ENCODE peak calls at places on chromosomes 6 and 20, in ten cellular contexts. T, M, O, C, E, Q, I, D, R and Z are unnamed samples.

GRCh38 chr6:31826793-31827285 is 699 bp upstream of the HSPA1B start:
- DNase-seq in I (no peak), T (peak), E (peak), Q (no peak), M (peak), R (peak), D (peak), C (peak), O (no peak), Z (peak)

GRCh38 chr6:3804981-3805380 is 44.2 kb upstream of the FAM50B start:
- DNase-seq in C (no peak), D (no peak), E (no peak), R (no peak), Q (no peak), I (no peak), T (no peak), O (no peak), M (no peak), Z (no peak)

GRCh38 chr6:1614448-1614766 is 4.7 kb downstream of the FOXC1 start:
- DNase-seq in I (no peak), O (no peak), R (no peak), D (no peak), C (no peak), E (no peak), Q (no peak), M (no peak), T (no peak), Z (no peak)

GRCh38 chr6:43635387-43636311 is at the start of gene MAD2L1BP:
- DNase-seq in T (peak), O (peak), I (peak), M (peak), D (peak), Q (peak), C (peak), R (peak), E (peak), Z (peak)

GRCh38 chr20:33132858-33133615 is 34.9 kb upstream of the BPIFA2 start:
- DNase-seq in O (no peak), E (no peak), C (no peak), I (no peak), M (no peak), R (no peak), Q (no peak), D (peak), T (no peak), Z (no peak)

GRCh38 chr20:46618316-46619110 is 32.7 kb downstream of the SLC13A3 start:
- DNase-seq in Q (no peak), I (no peak), E (no peak), D (no peak), R (no peak), M (no peak), O (no peak), C (no peak), T (no peak), Z (no peak)

GRCh38 chr6:72622094-72622540 is 253 bp downstream of the KCNQ5 start:
- DNase-seq in E (peak), O (peak), T (no peak), D (peak), M (peak), R (peak), C (peak), Q (no peak), I (peak), Z (peak)

GRCh38 chr20:36744764-36745191 is 1.1 kb downstream of the NDRG3 start:
- DNase-seq in C (peak), I (peak), Q (no peak), O (no peak), T (no peak), D (peak), R (peak), E (no peak), M (no peak), Z (no peak)

GRCh38 chr6:102114402-102114801 is 720.9 kb downstream of the GRIK2 start:
- DNase-seq in M (no peak), R (peak), O (no peak), E (no peak), I (no peak), C (no peak), D (no peak), T (no peak), Q (no peak), Z (no peak)

GRCh38 chr6:112018619-112019416 is 35.1 kb upstream of the CCN6 start:
- DNase-seq in E (no peak), C (peak), T (no peak), O (no peak), M (no peak), D (peak), Q (peak), R (no peak), I (no peak), Z (no peak)

GRCh38 chr20:3902446-3902845 is 13.3 kb downstream of the PANK2 start:
- DNase-seq in E (no peak), C (no peak), I (no peak), O (no peak), M (no peak), T (no peak), Q (no peak), D (no peak), R (no peak), Z (no peak)

GRCh38 chr6:19757036-19757435 is 80.1 kb upstream of the ID4 start:
- DNase-seq in M (no peak), C (peak), I (peak), E (no peak), T (no peak), Q (no peak), R (no peak), D (peak), O (no peak), Z (no peak)

GRCh38 chr6:141403103-141403502 is 729.6 kb upstream of the GJE1 start:
- DNase-seq in Q (no peak), C (no peak), D (peak), M (no peak), O (no peak), R (no peak), E (no peak), I (no peak), T (no peak), Z (no peak)

GRCh38 chr20:3046677-3047462 is 1.0 kb downstream of the MRPS26 start:
- DNase-seq in Q (no peak), E (peak), M (peak), T (no peak), I (peak), C (no peak), R (peak), O (no peak), D (peak), Z (peak)

GRCh38 chr20:46304852-46305251 is 3.4 kb downstream of the CDH22 start:
- DNase-seq in R (no peak), C (no peak), E (no peak), O (no peak), M (no peak), I (no peak), T (no peak), D (no peak), Q (no peak), Z (no peak)

GRCh38 chr6:107641500-107641931 is 151.6 kb downstream of the SOBP start:
- DNase-seq in D (no peak), Q (no peak), I (no peak), E (peak), C (no peak), T (no peak), M (peak), O (no peak), R (no peak), Z (no peak)

GRCh38 chr20:50376179-50376887 is 133.8 kb upstream of the PTPN1 start:
- DNase-seq in C (no peak), T (no peak), D (no peak), R (no peak), E (no peak), Q (no peak), M (no peak), I (no peak), O (no peak), Z (no peak)

GRCh38 chr20:63697868-63698545 is 1.6 kb downstream of the TNFRSF6B start:
- DNase-seq in I (no peak), T (no peak), Q (no peak), M (no peak), D (no peak), C (no peak), E (peak), O (no peak), R (peak), Z (no peak)

GRCh38 chr6:142518126-142518525 is 216.3 kb downstream of the ADGRG6 start:
- DNase-seq in I (no peak), M (no peak), C (no peak), O (no peak), T (no peak), D (peak), Q (no peak), E (no peak), R (no peak), Z (no peak)

GRCh38 chr6:89368107-89368506 is 15.6 kb upstream of the UBE2J1 start:
- DNase-seq in I (peak), R (no peak), T (no peak), M (peak), Q (peak), O (no peak), D (peak), E (peak), C (peak), Z (no peak)

GRCh38 chr6:62285612-62286469 is at the start of gene KHDRBS2:
- DNase-seq in M (peak), T (peak), Q (no peak), C (no peak), O (peak), I (no peak), E (peak), R (peak), D (peak), Z (peak)

GRCh38 chr20:60000271-60001026 is 42.2 kb downstream of the CDH26 start:
- DNase-seq in C (no peak), I (no peak), Q (no peak), E (no peak), T (no peak), R (no peak), D (no peak), M (no peak), O (no peak), Z (no peak)

GRCh38 chr6:84346372-84346771 is 118.9 kb upstream of the CEP162 start:
- DNase-seq in Q (peak), C (no peak), D (peak), I (no peak), O (no peak), R (no peak), M (no peak), T (no peak), E (no peak), Z (no peak)
- TF ChIP-seq CTCF in Q (no peak), C (peak), D (peak), I (no peak), O (no peak), R (no peak), M (no peak), T (no peak), E (no peak), Z (no peak)

GRCh38 chr6:39157511-39157910 is 42.5 kb upstream of the SAYSD1 start:
- DNase-seq in C (no peak), I (no peak), T (no peak), M (no peak), O (no peak), R (no peak), E (no peak), Q (no peak), D (no peak), Z (no peak)
- TF ChIP-seq CTCF in C (no peak), I (no peak), T (no peak), M (no peak), O (no peak), R (no peak), E (no peak), Q (no peak), D (no peak), Z (no peak)

GRCh38 chr20:44584103-44584690 is 1.8 kb downstream of the PKIG start:
- DNase-seq in Q (no peak), D (no peak), C (no peak), T (no peak), M (no peak), O (no peak), R (no peak), E (no peak), I (no peak), Z (no peak)
- TF ChIP-seq CTCF in Q (no peak), D (peak), C (peak), T (no peak), M (no peak), O (no peak), R (no peak), E (no peak), I (no peak), Z (no peak)

GRCh38 chr6:118813795-118814194 is 80.2 kb upstream of the ASF1A start:
- DNase-seq in Q (peak), R (no peak), C (peak), T (no peak), E (no peak), D (peak), M (no peak), O (no peak), I (peak), Z (no peak)

GRCh38 chr6:118812972-118813371 is 81.0 kb upstream of the ASF1A start:
- DNase-seq in Q (peak), D (no peak), I (peak), O (no peak), T (no peak), M (no peak), E (no peak), R (no peak), C (peak), Z (no peak)

GRCh38 chr6:118810420-118811027 is 83.4 kb upstream of the ASF1A start:
- DNase-seq in T (peak), D (no peak), E (peak), I (no peak), O (no peak), M (no peak), R (no peak), Q (no peak), C (no peak), Z (no peak)

GRCh38 chr6:118804091-118804490 is 89.9 kb upstream of the ASF1A start:
- DNase-seq in D (no peak), I (no peak), T (no peak), O (no peak), C (no peak), R (no peak), Q (no peak), E (no peak), M (no peak), Z (no peak)

GRCh38 chr6:118808794-118809668 is 84.9 kb upstream of the ASF1A start:
- DNase-seq in R (no peak), Q (no peak), C (no peak), I (no peak), E (peak), M (no peak), O (no peak), T (no peak), D (peak), Z (no peak)
- TF ChIP-seq CTCF in R (no peak), Q (no peak), C (no peak), I (no peak), E (peak), M (no peak), O (no peak), T (no peak), D (no peak), Z (no peak)

GRCh38 chr6:5025911-5026819 is 22.3 kb upstream of the RPP40 start:
- DNase-seq in D (peak), O (no peak), R (peak), T (peak), E (peak), C (peak), Q (peak), I (peak), M (no peak), Z (no peak)
- TF ChIP-seq CTCF in D (no peak), O (no peak), R (peak), T (no peak), E (peak), C (no peak), Q (no peak), I (peak), M (no peak), Z (no peak)

GRCh38 chr6:75855047-75855446 is 106.0 kb downstream of the MYO6 start:
- DNase-seq in T (no peak), Q (peak), O (no peak), I (peak), E (no peak), D (peak), R (no peak), M (no peak), C (peak), Z (no peak)
- TF ChIP-seq CTCF in T (peak), Q (peak), O (no peak), I (peak), E (peak), D (peak), R (peak), M (peak), C (peak), Z (no peak)

GRCh38 chr6:53878808-53879207 is 84.0 kb downstream of the LRRC1 start:
- DNase-seq in E (no peak), Q (no peak), C (no peak), O (no peak), M (no peak), R (no peak), I (no peak), T (no peak), D (no peak), Z (no peak)

GRCh38 chr6:53873922-53874321 is 79.1 kb downstream of the LRRC1 start:
- DNase-seq in E (no peak), R (no peak), O (no peak), D (no peak), M (no peak), C (peak), I (no peak), T (no peak), Q (no peak), Z (no peak)

GRCh38 chr6:53877151-53877550 is 82.3 kb downstream of the LRRC1 start:
- DNase-seq in Q (no peak), D (no peak), T (no peak), M (no peak), O (no peak), R (no peak), E (no peak), I (no peak), C (no peak), Z (no peak)

DNA sequence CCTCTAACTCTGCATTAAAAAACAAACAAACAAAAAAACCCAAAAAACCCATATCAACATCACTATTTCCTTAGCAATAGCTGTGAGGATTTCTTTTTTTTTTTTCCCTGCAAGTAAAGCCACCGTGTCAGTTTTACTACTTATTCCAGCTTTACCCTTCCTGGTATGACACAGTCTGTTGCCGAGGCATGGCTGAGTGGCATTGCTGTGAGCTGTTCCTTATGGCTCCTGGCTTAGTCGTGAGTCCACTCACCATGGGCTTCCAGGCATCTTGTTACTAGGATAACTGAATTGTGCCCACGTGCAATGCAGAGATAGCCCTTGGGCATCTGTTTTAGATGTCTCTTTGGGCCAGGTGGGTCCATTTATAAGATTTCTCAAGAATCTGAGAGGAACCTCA is 84.8 kb downstream of the LRRC1 start:
- DNase-seq in C (peak), I (no peak), T (no peak), D (no peak), Q (no peak), R (no peak), O (no peak), M (no peak), E (no peak), Z (no peak)
- TF ChIP-seq CTCF in C (no peak), I (no peak), T (no peak), D (no peak), Q (no peak), R (no peak), O (no peak), M (no peak), E (no peak), Z (no peak)

GRCh38 chr20:19071902-19072498 is 140.4 kb upstream of the SLC24A3 start:
- DNase-seq in T (no peak), M (no peak), D (no peak), Q (no peak), R (no peak), C (no peak), E (no peak), O (no peak), I (no peak), Z (no peak)

GRCh38 chr20:19072988-19073387 is 139.5 kb upstream of the SLC24A3 start:
- DNase-seq in M (no peak), R (no peak), E (no peak), O (no peak), T (no peak), Q (no peak), C (no peak), I (no peak), D (no peak), Z (no peak)

GRCh38 chr20:19074828-19075516 is 137.5 kb upstream of the SLC24A3 start:
- DNase-seq in C (no peak), Q (no peak), E (peak), D (no peak), O (no peak), M (no peak), T (peak), I (no peak), R (no peak), Z (no peak)

GRCh38 chr20:19071442-19071717 is 141.1 kb upstream of the SLC24A3 start:
- DNase-seq in Q (no peak), O (no peak), C (no peak), E (no peak), R (no peak), M (no peak), T (no peak), D (no peak), I (no peak), Z (no peak)

GRCh38 chr20:19073584-19074198 is 138.8 kb upstream of the SLC24A3 start:
- DNase-seq in I (no peak), R (peak), Q (no peak), E (no peak), C (no peak), M (no peak), O (no peak), T (no peak), D (no peak), Z (no peak)
- TF ChIP-seq CTCF in I (no peak), R (peak), Q (no peak), E (peak), C (peak), M (no peak), O (no peak), T (no peak), D (peak), Z (no peak)